ENCODE peak calls at places on chromosomes 11 and 22, in seven cellular contexts. One of them, this sample, is unnamed.
A peak's percentile ranks its signal among the peaks of the same experiment; 100 is the strongest.

GRCh38 chr11:68539370-68539769 is 78.8 kb downstream of the PPP6R3 start:
- DNase-seq in lung: no peak
- DNase-seq in fibroblast of mammary gland: no peak
- DNase-seq in esophagus squamous epithelium: no peak
- DNase-seq in endothelial cell: no peak
- DNase-seq in psoas muscle: no peak
- DNase-seq in BJ: no peak
- DNase-seq in this sample: no peak

GRCh38 chr11:82003671-82004148 is 730.0 kb downstream of the FAM181B start:
- DNase-seq in BJ: no peak
- DNase-seq in fibroblast of mammary gland: peak; percentile 79
- DNase-seq in endothelial cell: no peak
- DNase-seq in lung: no peak
- DNase-seq in esophagus squamous epithelium: no peak
- DNase-seq in psoas muscle: no peak
- DNase-seq in this sample: peak; percentile 4

GRCh38 chr11:100942016-100942415 is 187.6 kb downstream of the PGR start:
- DNase-seq in fibroblast of mammary gland: peak; percentile 7
- DNase-seq in BJ: no peak
- DNase-seq in endothelial cell: no peak
- DNase-seq in esophagus squamous epithelium: no peak
- DNase-seq in lung: no peak
- DNase-seq in psoas muscle: peak; percentile 18
- DNase-seq in this sample: no peak

GRCh38 chr22:28674121-28674563 is 5.5 kb downstream of the TTC28 start:
- DNase-seq in psoas muscle: no peak
- DNase-seq in endothelial cell: no peak
- DNase-seq in esophagus squamous epithelium: no peak
- DNase-seq in lung: no peak
- DNase-seq in BJ: peak; percentile 26
- DNase-seq in fibroblast of mammary gland: peak; percentile 76
- DNase-seq in this sample: peak; percentile 45

GRCh38 chr22:22948651-22949611 is 61.3 kb downstream of the IGLL5 start:
- DNase-seq in lung: no peak
- DNase-seq in fibroblast of mammary gland: peak; percentile 16
- DNase-seq in endothelial cell: no peak
- DNase-seq in BJ: no peak
- DNase-seq in esophagus squamous epithelium: no peak
- DNase-seq in psoas muscle: no peak
- DNase-seq in this sample: no peak

GRCh38 chr11:111815489-111815888 is 49.3 kb upstream of the PPP2R1B start:
- DNase-seq in esophagus squamous epithelium: no peak
- DNase-seq in lung: no peak
- DNase-seq in psoas muscle: no peak
- DNase-seq in endothelial cell: no peak
- DNase-seq in fibroblast of mammary gland: no peak
- DNase-seq in BJ: no peak
- DNase-seq in this sample: no peak

GRCh38 chr11:420911-421321 is 6.1 kb upstream of the SIGIRR start:
- DNase-seq in BJ: no peak
- DNase-seq in fibroblast of mammary gland: no peak
- DNase-seq in psoas muscle: no peak
- DNase-seq in esophagus squamous epithelium: no peak
- DNase-seq in lung: no peak
- DNase-seq in endothelial cell: no peak
- DNase-seq in this sample: no peak

GRCh38 chr22:25419247-25420113 is 145.0 kb upstream of the GRK3 start:
- DNase-seq in BJ: no peak
- DNase-seq in lung: peak; percentile 45
- DNase-seq in psoas muscle: no peak
- DNase-seq in endothelial cell: peak; percentile 44
- DNase-seq in esophagus squamous epithelium: no peak
- DNase-seq in fibroblast of mammary gland: no peak
- DNase-seq in this sample: no peak

GRCh38 chr11:9600651-9601040 is 27.2 kb downstream of the WEE1 start:
- DNase-seq in lung: no peak
- DNase-seq in fibroblast of mammary gland: no peak
- DNase-seq in BJ: no peak
- DNase-seq in esophagus squamous epithelium: no peak
- DNase-seq in psoas muscle: no peak
- DNase-seq in endothelial cell: no peak
- DNase-seq in this sample: no peak

GRCh38 chr11:1676254-1676740 is 20.7 kb upstream of the KRTAP5-6 start:
- DNase-seq in endothelial cell: no peak
- DNase-seq in fibroblast of mammary gland: no peak
- DNase-seq in lung: no peak
- DNase-seq in BJ: no peak
- DNase-seq in psoas muscle: no peak
- DNase-seq in esophagus squamous epithelium: no peak
- DNase-seq in this sample: no peak

GRCh38 chr11:88231894-88232482 is 56.7 kb upstream of the RAB38 start:
- DNase-seq in psoas muscle: no peak
- DNase-seq in fibroblast of mammary gland: peak; percentile 62
- DNase-seq in lung: no peak
- DNase-seq in BJ: no peak
- DNase-seq in esophagus squamous epithelium: no peak
- DNase-seq in endothelial cell: peak; percentile 41
- DNase-seq in this sample: peak; percentile 8

GRCh38 chr11:40877256-40877655 is 582.2 kb downstream of the LRRC4C start:
- DNase-seq in psoas muscle: no peak
- DNase-seq in lung: no peak
- DNase-seq in esophagus squamous epithelium: no peak
- DNase-seq in endothelial cell: no peak
- DNase-seq in fibroblast of mammary gland: no peak
- DNase-seq in BJ: no peak
- DNase-seq in this sample: no peak

GRCh38 chr22:45678961-45679912 is 7.6 kb downstream of the ATXN10 start:
- DNase-seq in BJ: peak; percentile 62
- DNase-seq in endothelial cell: no peak
- DNase-seq in lung: no peak
- DNase-seq in fibroblast of mammary gland: peak; percentile 89
- DNase-seq in psoas muscle: no peak
- DNase-seq in esophagus squamous epithelium: no peak
- DNase-seq in this sample: no peak

DNA sequence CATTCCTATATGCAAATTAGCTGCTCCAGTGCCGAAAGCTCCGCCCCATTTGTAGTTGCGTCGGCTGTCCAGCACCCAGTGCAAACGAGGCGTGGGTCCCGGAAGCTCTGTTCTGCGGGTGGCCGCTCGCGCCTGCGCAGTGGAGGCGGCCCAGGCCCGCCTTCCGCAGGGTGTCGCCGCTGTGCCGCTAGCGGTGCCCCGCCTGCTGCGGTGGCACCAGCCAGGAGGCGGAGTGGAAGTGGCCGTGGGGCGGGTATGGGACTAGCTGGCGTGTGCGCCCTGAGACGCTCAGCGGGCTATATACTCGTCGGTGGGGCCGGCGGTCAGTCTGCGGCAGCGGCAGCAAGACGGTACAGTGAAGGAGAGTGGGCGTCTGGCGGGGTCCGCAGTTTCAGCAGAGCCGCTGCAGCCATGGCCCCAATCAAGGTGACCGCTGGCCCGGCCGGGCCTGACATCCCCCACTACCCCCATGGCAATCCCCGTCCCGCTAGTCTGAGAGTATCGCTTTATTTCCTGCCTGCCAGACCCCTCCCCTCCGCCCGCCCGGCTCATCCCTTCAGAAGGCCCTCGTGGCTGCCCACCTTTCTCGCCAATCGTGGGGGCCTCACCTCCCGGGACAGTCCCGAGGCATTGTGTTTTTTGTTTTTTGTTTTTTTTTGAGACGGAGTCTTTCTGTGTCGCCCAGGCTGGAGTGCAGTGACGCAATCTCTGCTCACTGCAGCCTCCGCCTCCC is at the start of gene PRDX5:
- DNase-seq in BJ: peak; percentile 79
- DNase-seq in esophagus squamous epithelium: peak; percentile 81
- DNase-seq in endothelial cell: peak; percentile 90
- DNase-seq in psoas muscle: peak; percentile 97
- DNase-seq in lung: peak; percentile 97
- DNase-seq in fibroblast of mammary gland: peak; percentile 93
- DNase-seq in this sample: peak; percentile 92
- TF ChIP-seq CTCF in BJ: peak; percentile 27
- TF ChIP-seq CTCF in esophagus squamous epithelium: peak; percentile 70
- TF ChIP-seq CTCF in endothelial cell: no peak
- TF ChIP-seq CTCF in psoas muscle: peak; percentile 38
- TF ChIP-seq CTCF in lung: no peak
- TF ChIP-seq CTCF in fibroblast of mammary gland: no peak
- TF ChIP-seq CTCF in this sample: peak; percentile 15

GRCh38 chr11:21257461-21257860 is 588.1 kb downstream of the NELL1 start:
- DNase-seq in endothelial cell: no peak
- DNase-seq in BJ: no peak
- DNase-seq in lung: no peak
- DNase-seq in esophagus squamous epithelium: no peak
- DNase-seq in fibroblast of mammary gland: no peak
- DNase-seq in psoas muscle: no peak
- DNase-seq in this sample: no peak
- TF ChIP-seq CTCF in endothelial cell: no peak
- TF ChIP-seq CTCF in BJ: no peak
- TF ChIP-seq CTCF in lung: no peak
- TF ChIP-seq CTCF in esophagus squamous epithelium: no peak
- TF ChIP-seq CTCF in fibroblast of mammary gland: no peak
- TF ChIP-seq CTCF in psoas muscle: no peak
- TF ChIP-seq CTCF in this sample: no peak

GRCh38 chr11:110772863-110773262 is 60.6 kb upstream of the ARHGAP20 start:
- DNase-seq in endothelial cell: no peak
- DNase-seq in fibroblast of mammary gland: no peak
- DNase-seq in BJ: no peak
- DNase-seq in psoas muscle: no peak
- DNase-seq in lung: no peak
- DNase-seq in esophagus squamous epithelium: no peak
- DNase-seq in this sample: no peak

GRCh38 chr11:110777765-110778164 is 65.5 kb upstream of the ARHGAP20 start:
- DNase-seq in lung: no peak
- DNase-seq in endothelial cell: no peak
- DNase-seq in fibroblast of mammary gland: peak; percentile 83
- DNase-seq in esophagus squamous epithelium: no peak
- DNase-seq in psoas muscle: no peak
- DNase-seq in BJ: peak; percentile 24
- DNase-seq in this sample: no peak

GRCh38 chr11:110773442-110773841 is 61.2 kb upstream of the ARHGAP20 start:
- DNase-seq in psoas muscle: no peak
- DNase-seq in BJ: no peak
- DNase-seq in lung: no peak
- DNase-seq in esophagus squamous epithelium: no peak
- DNase-seq in endothelial cell: no peak
- DNase-seq in fibroblast of mammary gland: no peak
- DNase-seq in this sample: no peak

GRCh38 chr11:110776091-110776490 is 63.9 kb upstream of the ARHGAP20 start:
- DNase-seq in endothelial cell: no peak
- DNase-seq in BJ: no peak
- DNase-seq in esophagus squamous epithelium: no peak
- DNase-seq in psoas muscle: no peak
- DNase-seq in lung: no peak
- DNase-seq in fibroblast of mammary gland: peak; percentile 69
- DNase-seq in this sample: no peak

GRCh38 chr11:110774138-110775014 is 62.1 kb upstream of the ARHGAP20 start:
- DNase-seq in endothelial cell: no peak
- DNase-seq in BJ: no peak
- DNase-seq in lung: no peak
- DNase-seq in esophagus squamous epithelium: no peak
- DNase-seq in fibroblast of mammary gland: peak; percentile 27
- DNase-seq in psoas muscle: no peak
- DNase-seq in this sample: no peak
- TF ChIP-seq CTCF in endothelial cell: no peak
- TF ChIP-seq CTCF in BJ: no peak
- TF ChIP-seq CTCF in lung: no peak
- TF ChIP-seq CTCF in esophagus squamous epithelium: no peak
- TF ChIP-seq CTCF in fibroblast of mammary gland: no peak
- TF ChIP-seq CTCF in psoas muscle: no peak
- TF ChIP-seq CTCF in this sample: no peak

GRCh38 chr11:36469063-36469462 is 41.0 kb downstream of the TRAF6 start:
- DNase-seq in lung: no peak
- DNase-seq in endothelial cell: peak; percentile 75
- DNase-seq in BJ: no peak
- DNase-seq in fibroblast of mammary gland: peak; percentile 14
- DNase-seq in psoas muscle: no peak
- DNase-seq in esophagus squamous epithelium: no peak
- DNase-seq in this sample: no peak
- TF ChIP-seq CTCF in lung: no peak
- TF ChIP-seq CTCF in endothelial cell: peak; percentile 63
- TF ChIP-seq CTCF in BJ: peak; percentile 51
- TF ChIP-seq CTCF in fibroblast of mammary gland: peak; percentile 46
- TF ChIP-seq CTCF in psoas muscle: no peak
- TF ChIP-seq CTCF in esophagus squamous epithelium: no peak
- TF ChIP-seq CTCF in this sample: peak; percentile 35

GRCh38 chr11:130828741-130829140 is 87.5 kb downstream of the SNX19 start:
- DNase-seq in endothelial cell: no peak
- DNase-seq in psoas muscle: peak; percentile 56
- DNase-seq in BJ: no peak
- DNase-seq in fibroblast of mammary gland: peak; percentile 52
- DNase-seq in lung: no peak
- DNase-seq in esophagus squamous epithelium: no peak
- DNase-seq in this sample: no peak

GRCh38 chr11:130829801-130830562 is 86.3 kb downstream of the SNX19 start:
- DNase-seq in endothelial cell: no peak
- DNase-seq in BJ: no peak
- DNase-seq in fibroblast of mammary gland: peak; percentile 39
- DNase-seq in esophagus squamous epithelium: no peak
- DNase-seq in psoas muscle: peak; percentile 74
- DNase-seq in lung: peak; percentile 54
- DNase-seq in this sample: no peak

GRCh38 chr11:130825621-130826020 is 90.7 kb downstream of the SNX19 start:
- DNase-seq in fibroblast of mammary gland: no peak
- DNase-seq in lung: no peak
- DNase-seq in esophagus squamous epithelium: no peak
- DNase-seq in BJ: no peak
- DNase-seq in endothelial cell: no peak
- DNase-seq in psoas muscle: no peak
- DNase-seq in this sample: no peak

GRCh38 chr11:130826572-130826971 is 89.7 kb downstream of the SNX19 start:
- DNase-seq in psoas muscle: no peak
- DNase-seq in fibroblast of mammary gland: no peak
- DNase-seq in endothelial cell: no peak
- DNase-seq in esophagus squamous epithelium: no peak
- DNase-seq in lung: no peak
- DNase-seq in BJ: no peak
- DNase-seq in this sample: no peak

GRCh38 chr11:130827697-130828377 is 88.4 kb downstream of the SNX19 start:
- DNase-seq in psoas muscle: peak; percentile 70
- DNase-seq in lung: peak; percentile 42
- DNase-seq in endothelial cell: peak; percentile 54
- DNase-seq in BJ: no peak
- DNase-seq in fibroblast of mammary gland: peak; percentile 88
- DNase-seq in esophagus squamous epithelium: no peak
- DNase-seq in this sample: no peak
- TF ChIP-seq CTCF in psoas muscle: peak; percentile 30
- TF ChIP-seq CTCF in lung: no peak
- TF ChIP-seq CTCF in endothelial cell: no peak
- TF ChIP-seq CTCF in BJ: peak; percentile 82
- TF ChIP-seq CTCF in fibroblast of mammary gland: peak; percentile 76
- TF ChIP-seq CTCF in esophagus squamous epithelium: peak; percentile 29
- TF ChIP-seq CTCF in this sample: peak; percentile 81

GRCh38 chr22:37805878-37806277 is 1.9 kb upstream of the GCAT start:
- DNase-seq in lung: no peak
- DNase-seq in psoas muscle: no peak
- DNase-seq in fibroblast of mammary gland: no peak
- DNase-seq in endothelial cell: no peak
- DNase-seq in esophagus squamous epithelium: no peak
- DNase-seq in BJ: no peak
- DNase-seq in this sample: no peak
- TF ChIP-seq CTCF in lung: no peak
- TF ChIP-seq CTCF in psoas muscle: no peak
- TF ChIP-seq CTCF in fibroblast of mammary gland: no peak
- TF ChIP-seq CTCF in endothelial cell: no peak
- TF ChIP-seq CTCF in esophagus squamous epithelium: no peak
- TF ChIP-seq CTCF in BJ: no peak
- TF ChIP-seq CTCF in this sample: no peak

GRCh38 chr22:39230261-39231196 is 14.3 kb downstream of the PDGFB start:
- DNase-seq in endothelial cell: no peak
- DNase-seq in esophagus squamous epithelium: no peak
- DNase-seq in fibroblast of mammary gland: no peak
- DNase-seq in lung: no peak
- DNase-seq in BJ: no peak
- DNase-seq in psoas muscle: no peak
- DNase-seq in this sample: no peak
- TF ChIP-seq CTCF in endothelial cell: no peak
- TF ChIP-seq CTCF in esophagus squamous epithelium: no peak
- TF ChIP-seq CTCF in fibroblast of mammary gland: no peak
- TF ChIP-seq CTCF in lung: no peak
- TF ChIP-seq CTCF in BJ: no peak
- TF ChIP-seq CTCF in psoas muscle: no peak
- TF ChIP-seq CTCF in this sample: no peak

This sample was measured in AG09319.